ENCODE peak calls at places on chromosomes 2 and 18, in six cellular contexts. Q, T, M, A, Y and G are unnamed samples.

GRCh38 chr2:25726511-25726910 is 53.1 kb upstream of the DTNB start:
- DNase-seq in M (no peak), T (no peak), Y (no peak), Q (no peak), A (no peak), G (no peak)

GRCh38 chr2:238855299-238855698 is 7.4 kb downstream of the TWIST2 start:
- DNase-seq in M (no peak), A (no peak), Y (no peak), Q (no peak), T (peak; percentile 15), G (no peak)

GRCh38 chr2:46481541-46482193 is 2.3 kb downstream of the TMEM247 start:
- DNase-seq in Y (no peak), T (no peak), Q (no peak), A (no peak), M (no peak), G (no peak)

GRCh38 chr2:69169990-69170389 is 157.0 kb downstream of the ANTXR1 start:
- DNase-seq in Y (no peak), M (no peak), T (no peak), Q (no peak), A (no peak), G (no peak)

GRCh38 chr18:44392933-44393332 is 287.8 kb upstream of the SETBP1 start:
- DNase-seq in T (no peak), M (no peak), A (no peak), Y (no peak), Q (no peak), G (no peak)

GRCh38 chr18:57220485-57220884 is 73.6 kb downstream of the BOD1L2 start:
- DNase-seq in A (no peak), Y (no peak), M (no peak), T (no peak), Q (no peak), G (no peak)

GRCh38 chr2:202122975-202123765 is 50.1 kb downstream of the KIAA2012 start:
- DNase-seq in Q (no peak), M (no peak), A (no peak), Y (no peak), T (no peak), G (no peak)

GRCh38 chr18:24465491-24465890 is 5.1 kb downstream of the HRH4 start:
- DNase-seq in M (no peak), Q (no peak), A (no peak), Y (no peak), T (no peak), G (no peak)

GRCh38 chr2:144115892-144116291 is 404.0 kb downstream of the ZEB2 start:
- DNase-seq in M (no peak), Y (no peak), A (no peak), T (no peak), Q (no peak), G (no peak)

GRCh38 chr2:227058888-227059399 is 105.1 kb downstream of the COL4A4 start:
- DNase-seq in T (no peak), Q (no peak), Y (no peak), M (peak; percentile 77), A (no peak), G (no peak)

GRCh38 chr2:16035747-16036745 is 95.7 kb downstream of the MYCN start:
- DNase-seq in M (no peak), T (no peak), A (no peak), Q (no peak), Y (no peak), G (no peak)

GRCh38 chr18:28115149-28115550 is 61.8 kb downstream of the CDH2 start:
- DNase-seq in Y (no peak), T (no peak), M (no peak), Q (no peak), A (no peak), G (no peak)

GRCh38 chr2:161418715-161419337 is 2.7 kb downstream of the TBR1 start:
- DNase-seq in A (peak; percentile 33), Q (no peak), M (no peak), Y (no peak), T (no peak), G (no peak)

GRCh38 chr18:36752929-36753865 is 75.6 kb downstream of the TPGS2 start:
- DNase-seq in Y (no peak), T (no peak), Q (no peak), A (no peak), M (no peak), G (no peak)

GRCh38 chr2:201880620-201881381 is 74.5 kb downstream of the CDK15 start:
- DNase-seq in Q (peak; percentile 18), M (no peak), A (no peak), Y (no peak), T (no peak), G (no peak)

GRCh38 chr18:78519394-78520062 is 460.1 kb upstream of the SALL3 start:
- DNase-seq in Q (no peak), A (no peak), Y (no peak), M (peak; percentile 7), T (no peak), G (no peak)

GRCh38 chr18:34794346-34794745 is 84.2 kb downstream of the DTNA start:
- DNase-seq in A (no peak), T (no peak), M (no peak), Y (no peak), Q (no peak), G (no peak)

GRCh38 chr18:75548353-75548752 is 120.8 kb upstream of the SMIM21 start:
- DNase-seq in T (no peak), A (no peak), Y (peak; percentile 18), Q (no peak), M (no peak), G (peak; percentile 14)

GRCh38 chr2:239339726-239340654 is 60.8 kb downstream of the HDAC4 start:
- DNase-seq in Y (no peak), A (no peak), M (no peak), T (peak; percentile 64), Q (no peak), G (peak; percentile 89)

GRCh38 chr2:143893340-143893739 is 626.6 kb downstream of the ZEB2 start:
- DNase-seq in M (no peak), A (no peak), Q (no peak), T (no peak), Y (no peak), G (no peak)

GRCh38 chr2:158667969-158668368 is 127.1 kb upstream of the DAPL1 start:
- DNase-seq in Y (no peak), T (no peak), Q (no peak), A (no peak), M (no peak), G (peak; percentile 45)

GRCh38 chr2:85911836-85912692 is 23.3 kb upstream of the ST3GAL5 start:
- DNase-seq in Y (no peak), M (no peak), A (no peak), Q (no peak), T (no peak), G (no peak)

GRCh38 chr18:3250237-3251107 is 2.9 kb downstream of the MYL12A start:
- DNase-seq in T (no peak), Y (no peak), M (no peak), Q (no peak), A (no peak), G (no peak)

GRCh38 chr2:60550984-60551240 is 2.5 kb downstream of the BCL11A start:
- DNase-seq in Q (no peak), Y (no peak), T (no peak), A (no peak), M (no peak), G (no peak)

GRCh38 chr2:88627055-88627855 is at the start of gene EIF2AK3:
- DNase-seq in Y (peak; percentile 100), M (peak; percentile 99), Q (peak; percentile 97), T (peak; percentile 99), A (peak; percentile 98), G (peak; percentile 100)
- TF ChIP-seq POLR2A in Y (no peak), M (peak; percentile 98), Q (peak; percentile 73), T (peak; percentile 96), A (peak; percentile 98), G (peak; percentile 99)

DNA sequence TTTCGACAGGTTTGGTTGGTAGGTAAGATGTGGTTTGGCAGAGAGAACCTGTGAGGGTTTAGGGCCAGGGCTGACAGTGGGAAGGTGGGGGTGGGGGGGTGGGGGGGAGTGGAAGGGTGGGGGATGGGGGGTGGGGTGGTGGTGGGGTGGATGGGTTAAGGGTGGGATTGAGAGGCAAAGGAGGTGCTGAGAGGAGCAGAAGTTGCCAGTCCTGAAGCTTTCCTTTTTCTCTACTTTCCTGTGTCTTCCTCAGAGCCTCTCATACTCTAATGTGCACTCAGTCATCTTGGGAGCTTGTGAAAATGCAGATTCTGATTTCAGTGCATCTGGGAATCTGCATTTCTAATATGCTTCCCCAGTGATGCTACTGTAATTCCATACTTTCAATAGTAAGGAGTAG is 21.0 kb downstream of the MAP4K4 start:
- DNase-seq in Q (no peak), M (no peak), A (no peak), Y (no peak), T (no peak), G (peak; percentile 21)
- H3K9me3 ChIP-seq in Q (no peaks in the 10 kb centered on the region), M (no peaks in the 10 kb centered on the region), A (no peaks in the 10 kb centered on the region), Y (no peaks in the 10 kb centered on the region), T (no peaks in the 10 kb centered on the region), G (no peaks in the 10 kb centered on the region)

GRCh38 chr2:4964579-4964978 is 727.6 kb upstream of the SOX11 start:
- DNase-seq in Y (no peak), T (no peak), Q (no peak), A (no peak), M (no peak), G (peak; percentile 17)
- TF ChIP-seq POLR2AphosphoS5 in Y (no peak), T (no peak), Q (no peak), A (no peak), M (no peak), G (no peak)

GRCh38 chr2:73980566-73980965 is 4.1 kb upstream of the TET3 start:
- DNase-seq in Y (no peak), M (no peak), A (no peak), T (no peak), Q (no peak), G (no peak)

GRCh38 chr2:73979686-73980085 is 5.0 kb upstream of the TET3 start:
- DNase-seq in Y (no peak), A (no peak), Q (no peak), M (no peak), T (no peak), G (no peak)

GRCh38 chr2:73982140-73982617 is 2.5 kb upstream of the TET3 start:
- DNase-seq in A (peak; percentile 54), Y (no peak), M (peak; percentile 41), T (no peak), Q (no peak), G (no peak)

GRCh38 chr2:73983322-73984202 is 1.1 kb upstream of the TET3 start:
- DNase-seq in A (peak; percentile 95), T (no peak), M (peak; percentile 97), Q (no peak), Y (peak; percentile 88), G (no peak)

DNA sequence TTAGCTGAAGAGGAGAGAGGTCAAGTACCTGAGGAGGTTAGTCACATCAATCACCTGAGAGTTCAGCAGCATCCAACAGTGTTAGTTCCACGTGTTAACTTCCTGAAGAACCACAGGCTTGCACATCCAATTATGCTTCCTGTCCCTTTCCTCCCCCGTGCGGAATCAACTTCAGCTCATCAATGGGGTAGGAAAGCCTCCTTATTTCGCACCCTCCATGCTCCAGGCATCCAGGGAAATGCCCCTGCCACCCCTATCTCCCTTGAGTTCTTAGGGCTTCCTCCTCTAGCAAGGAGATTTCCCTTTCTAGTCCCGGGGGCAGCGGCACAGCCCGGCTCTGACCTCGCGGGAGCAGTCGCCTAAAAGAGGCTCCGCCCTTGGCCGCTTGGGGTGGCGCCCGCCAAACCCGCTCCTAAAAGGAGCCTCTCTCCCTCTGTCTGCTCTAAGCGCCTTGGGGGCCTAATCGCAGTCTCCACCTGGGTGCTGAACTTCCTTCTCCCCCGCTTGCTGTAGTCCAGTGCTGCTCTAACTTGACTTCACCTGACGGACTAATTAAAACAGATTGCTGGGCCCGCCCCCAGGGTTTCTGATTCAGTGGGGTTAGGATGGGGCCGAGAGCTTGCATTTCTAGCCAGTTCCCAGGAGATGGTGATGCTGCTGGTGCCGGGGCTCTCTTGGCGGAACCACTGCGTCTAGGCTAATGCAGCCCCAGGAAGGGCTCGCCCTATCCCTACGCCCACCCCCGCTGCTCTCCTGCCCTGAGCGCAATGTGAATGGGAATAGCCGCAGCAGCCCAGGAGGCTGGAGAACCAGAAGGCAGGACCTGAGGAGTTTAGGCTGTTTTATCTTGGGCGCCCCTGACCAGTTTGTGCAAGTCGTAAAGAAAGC is 3.4 kb upstream of the TET3 start:
- DNase-seq in Y (peak; percentile 22), T (peak; percentile 68), M (peak; percentile 52), Q (peak; percentile 80), A (peak; percentile 56), G (no peak)
- TF ChIP-seq POLR2A in Y (peak; percentile 86), T (no peak), M (no peak), Q (peak; percentile 84), A (peak; percentile 18), G (no peak)